ENCODE peak calls at places on chromosome 15, in seven cellular contexts. W, L, Z, Y, U, P and E are unnamed samples.

GRCh38 chr15:48984811-48985352 is 21.2 kb upstream of the SHC4 start:
- DNase-seq in W (no peak), P (no peak), L (no peak), Z (no peak), U (no peak), Y (no peak), E (no peak)

GRCh38 chr15:58526647-58527192 is 94.9 kb downstream of the LIPC start:
- DNase-seq in Z (no peak), L (no peak), Y (no peak), P (no peak), W (no peak), U (no peak), E (no peak)

GRCh38 chr15:26038693-26039092 is 175.6 kb upstream of the ATP10A start:
- DNase-seq in Y (no peak), L (no peak), U (no peak), P (no peak), Z (peak), W (no peak), E (no peak)

GRCh38 chr15:83498801-83499200 is 51.7 kb downstream of the SH3GL3 start:
- DNase-seq in Y (no peak), L (no peak), P (no peak), U (no peak), W (no peak), Z (no peak), E (no peak)

GRCh38 chr15:59741274-59741906 is 52.3 kb upstream of the BNIP2 start:
- DNase-seq in W (no peak), Z (peak), Y (peak), P (no peak), L (no peak), U (peak), E (no peak)

GRCh38 chr15:51681303-51681963 is at the start of gene SCG3:
- DNase-seq in L (peak), U (peak), W (peak), Y (peak), P (no peak), Z (peak), E (no peak)

GRCh38 chr15:60679256-60679655 is 200.3 kb upstream of the ICE2 start:
- DNase-seq in L (no peak), Y (no peak), W (no peak), Z (no peak), U (no peak), P (no peak), E (no peak)

GRCh38 chr15:31455499-31455898 is 128.9 kb downstream of the KLF13 start:
- DNase-seq in Z (no peak), U (no peak), W (no peak), L (no peak), Y (no peak), P (no peak), E (no peak)

GRCh38 chr15:58929891-58930416 is 3.5 kb downstream of the SLTM start:
- DNase-seq in P (no peak), Y (no peak), U (no peak), L (no peak), W (no peak), Z (no peak), E (no peak)

GRCh38 chr15:74798388-74799254 is 14.0 kb upstream of the LMAN1L start:
- DNase-seq in Y (no peak), L (no peak), Z (no peak), W (no peak), P (peak), U (no peak), E (no peak)
- TF ChIP-seq CTCF in Y (no peak), L (no peak), Z (no peak), W (no peak), P (peak), U (no peak), E (no peak)

GRCh38 chr15:71312731-71313460 is 197.6 kb downstream of the THSD4 start:
- DNase-seq in W (no peak), P (no peak), U (no peak), L (no peak), Z (no peak), Y (no peak), E (no peak)

GRCh38 chr15:71312194-71312708 is 197.0 kb downstream of the THSD4 start:
- DNase-seq in Z (peak), L (no peak), U (no peak), P (no peak), W (no peak), Y (no peak), E (no peak)

GRCh38 chr15:71316911-71317310 is 201.6 kb downstream of the THSD4 start:
- DNase-seq in U (peak), W (no peak), Y (no peak), L (no peak), Z (no peak), P (no peak), E (no peak)

GRCh38 chr15:71313806-71314205 is 198.5 kb downstream of the THSD4 start:
- DNase-seq in U (no peak), L (no peak), P (no peak), W (no peak), Z (peak), Y (no peak), E (no peak)

GRCh38 chr15:71314956-71315537 is 199.8 kb downstream of the THSD4 start:
- DNase-seq in Z (no peak), L (no peak), Y (no peak), U (no peak), W (no peak), P (no peak), E (no peak)
- TF ChIP-seq CTCF in Z (no peak), L (no peak), Y (no peak), U (no peak), W (no peak), P (no peak), E (no peak)

GRCh38 chr15:39260791-39261190 is 320.1 kb upstream of the THBS1 start:
- DNase-seq in Z (no peak), U (no peak), L (no peak), W (no peak), P (no peak), Y (no peak), E (no peak)

GRCh38 chr15:39251413-39252197 is 329.3 kb upstream of the THBS1 start:
- DNase-seq in W (no peak), L (no peak), P (no peak), U (no peak), Z (no peak), Y (no peak), E (no peak)

GRCh38 chr15:39254181-39254580 is 326.7 kb upstream of the THBS1 start:
- DNase-seq in W (no peak), Z (no peak), P (no peak), Y (no peak), L (no peak), U (no peak), E (no peak)

GRCh38 chr15:39253552-39253951 is 327.3 kb upstream of the THBS1 start:
- DNase-seq in U (no peak), Z (no peak), Y (no peak), P (no peak), L (no peak), W (no peak), E (no peak)

DNA sequence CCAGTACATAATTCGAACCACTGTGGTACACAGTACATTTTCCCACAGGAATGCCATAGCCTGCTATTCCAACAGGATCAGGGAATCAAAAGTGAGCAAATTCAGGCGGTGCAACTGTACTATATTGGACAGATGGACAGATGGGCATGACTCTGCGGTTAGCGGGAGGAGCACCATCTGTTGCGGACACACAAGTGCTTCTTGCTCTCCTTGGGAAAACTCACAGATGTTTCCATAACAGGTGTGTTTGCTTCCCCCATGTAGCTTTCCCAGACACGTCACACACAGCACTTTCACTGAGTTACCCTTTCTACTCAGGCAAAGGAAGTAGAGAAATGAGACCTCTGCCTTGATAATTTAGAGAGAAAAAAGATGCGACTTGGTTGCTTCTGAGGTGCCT is 325.1 kb upstream of the THBS1 start:
- DNase-seq in Z (no peak), U (no peak), W (no peak), L (peak), P (no peak), Y (no peak), E (no peak)
- TF ChIP-seq CTCF in Z (no peak), U (no peak), W (no peak), L (no peak), P (no peak), Y (no peak), E (no peak)

GRCh38 chr15:47296911-47297310 is 420.4 kb upstream of the SEMA6D start:
- DNase-seq in P (no peak), L (no peak), U (no peak), Z (no peak), W (no peak), Y (no peak), E (no peak)
- TF ChIP-seq CTCF in P (no peak), L (no peak), U (no peak), Z (no peak), W (no peak), Y (no peak), E (no peak)

DNA sequence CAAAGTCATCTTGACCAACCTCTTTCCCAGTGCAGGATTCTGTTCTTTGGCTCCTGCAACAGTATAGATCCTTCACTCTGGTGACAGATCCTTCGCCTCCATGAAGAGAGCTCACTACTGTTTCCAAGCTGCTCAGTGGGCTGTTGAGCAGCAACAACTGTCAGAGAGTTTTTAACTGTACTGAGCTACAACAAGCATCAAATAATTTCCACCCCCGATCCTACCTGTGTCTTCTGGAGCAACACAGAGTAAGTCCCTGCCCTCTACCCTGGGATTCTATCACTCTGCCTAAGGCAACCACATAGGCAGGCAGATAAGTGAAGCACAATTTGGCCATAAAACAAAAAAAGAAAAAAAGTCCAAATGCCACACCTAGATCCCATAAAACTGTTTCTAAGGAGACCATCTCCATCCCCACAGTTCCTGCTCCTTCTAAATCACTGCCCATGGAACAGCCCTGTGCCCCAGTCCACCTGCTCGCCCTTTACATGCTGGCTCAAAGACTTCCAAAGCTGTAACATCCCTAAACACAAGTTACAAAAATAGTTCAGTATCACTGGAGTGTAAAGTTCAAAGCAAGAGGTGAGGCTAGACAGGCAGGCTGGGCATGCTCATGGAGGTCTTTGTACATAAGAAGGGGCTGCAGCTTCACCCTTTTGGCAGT is 37.8 kb upstream of the ANPEP start:
- DNase-seq in U (peak), W (no peak), Y (no peak), P (no peak), L (no peak), Z (no peak), E (no peak)
- TF ChIP-seq CTCF in U (no peak), W (no peak), Y (no peak), P (no peak), L (no peak), Z (no peak), E (no peak)